ENCODE peak calls at places on chromosomes 4 and X, in five cellular contexts. One of them, this sample, is unnamed. For H3K36me3 and H3K4me1, the result is how much of the 10 kb centered on the place peaks cover.

GRCh38 chr4:74320559-74321118 is 12.4 kb downstream of the EPGN start:
- DNase-seq in endothelial cell of umbilical vein: peak
- DNase-seq in PC-9: peak
- DNase-seq in left ventricle myocardium inferior: no peak
- DNase-seq in Karpas-422: peak
- DNase-seq in this sample: no peak

GRCh38 chr4:38605794-38606586 is 58.0 kb upstream of the KLF3 start:
- DNase-seq in left ventricle myocardium inferior: no peak
- DNase-seq in endothelial cell of umbilical vein: no peak
- DNase-seq in Karpas-422: no peak
- DNase-seq in PC-9: no peak
- DNase-seq in this sample: no peak

GRCh38 chr4:187811586-187811985 is 184.0 kb upstream of the ZFP42 start:
- DNase-seq in left ventricle myocardium inferior: no peak
- DNase-seq in PC-9: no peak
- DNase-seq in endothelial cell of umbilical vein: no peak
- DNase-seq in Karpas-422: no peak
- DNase-seq in this sample: no peak

GRCh38 chr4:137664055-137664405 is 131.7 kb upstream of the PCDH18 start:
- DNase-seq in PC-9: no peak
- DNase-seq in endothelial cell of umbilical vein: peak
- DNase-seq in Karpas-422: no peak
- DNase-seq in left ventricle myocardium inferior: no peak
- DNase-seq in this sample: no peak

GRCh38 chr4:108168672-108169562 is at the start of gene LEF1:
- DNase-seq in endothelial cell of umbilical vein: peak
- DNase-seq in PC-9: peak
- DNase-seq in left ventricle myocardium inferior: no peak
- DNase-seq in Karpas-422: no peak
- DNase-seq in this sample: no peak

GRCh38 chr4:21790437-21791029 is 158.0 kb downstream of the KCNIP4 start:
- DNase-seq in Karpas-422: peak
- DNase-seq in left ventricle myocardium inferior: no peak
- DNase-seq in PC-9: no peak
- DNase-seq in endothelial cell of umbilical vein: peak
- DNase-seq in this sample: no peak

GRCh38 chr4:136763844-136764446 is 768.3 kb downstream of the PCDH18 start:
- DNase-seq in PC-9: no peak
- DNase-seq in endothelial cell of umbilical vein: no peak
- DNase-seq in Karpas-422: no peak
- DNase-seq in left ventricle myocardium inferior: no peak
- DNase-seq in this sample: no peak

GRCh38 chr4:86376850-86377249 is 17.0 kb upstream of the MAPK10 start:
- DNase-seq in left ventricle myocardium inferior: no peak
- DNase-seq in PC-9: no peak
- DNase-seq in Karpas-422: no peak
- DNase-seq in endothelial cell of umbilical vein: no peak
- DNase-seq in this sample: no peak

GRCh38 chr4:188812644-188813043 is 673.4 kb downstream of the TRIML1 start:
- DNase-seq in PC-9: no peak
- DNase-seq in endothelial cell of umbilical vein: no peak
- DNase-seq in Karpas-422: no peak
- DNase-seq in left ventricle myocardium inferior: no peak
- DNase-seq in this sample: no peak

GRCh38 chr4:72119946-72120345 is 88.1 kb downstream of the NPFFR2 start:
- DNase-seq in PC-9: peak
- DNase-seq in endothelial cell of umbilical vein: no peak
- DNase-seq in Karpas-422: no peak
- DNase-seq in left ventricle myocardium inferior: no peak
- DNase-seq in this sample: no peak

GRCh38 chrX:133838761-133839676 is 146.4 kb downstream of the GPC3 start:
- DNase-seq in PC-9: peak
- DNase-seq in endothelial cell of umbilical vein: peak
- DNase-seq in left ventricle myocardium inferior: no peak
- DNase-seq in Karpas-422: peak
- DNase-seq in this sample: no peak

GRCh38 chr4:85783483-85783882 is 308.5 kb downstream of the ARHGAP24 start:
- DNase-seq in left ventricle myocardium inferior: no peak
- DNase-seq in PC-9: no peak
- DNase-seq in Karpas-422: no peak
- DNase-seq in endothelial cell of umbilical vein: peak
- DNase-seq in this sample: no peak

GRCh38 chr4:76547167-76547760 is 112.2 kb downstream of the SHROOM3 start:
- DNase-seq in Karpas-422: no peak
- DNase-seq in left ventricle myocardium inferior: no peak
- DNase-seq in endothelial cell of umbilical vein: no peak
- DNase-seq in PC-9: no peak
- DNase-seq in this sample: no peak

DNA sequence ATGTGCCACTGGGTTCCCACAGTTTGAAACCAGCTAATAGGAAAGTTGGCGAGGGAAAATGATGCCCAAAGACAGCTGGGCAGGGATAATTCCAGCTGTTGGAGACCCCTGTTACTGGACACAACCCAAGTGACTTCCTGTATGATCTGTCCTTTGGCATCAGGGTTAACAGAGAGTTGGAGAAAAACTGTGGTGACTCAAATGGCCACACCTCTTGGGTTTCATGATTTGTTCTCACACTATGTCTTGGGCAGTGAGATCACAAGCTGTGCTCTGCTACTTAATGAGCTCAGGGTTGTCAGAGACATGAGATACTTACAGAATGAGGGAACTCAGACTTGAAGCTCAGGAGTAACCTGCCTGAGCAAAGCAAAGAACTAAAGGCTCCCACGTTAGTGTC is 3.9 kb downstream of the FGF16 start:
- DNase-seq in Karpas-422: no peak
- DNase-seq in left ventricle myocardium inferior: no peak
- DNase-seq in endothelial cell of umbilical vein: peak
- DNase-seq in PC-9: no peak
- DNase-seq in this sample: no peak
- H3K36me3 ChIP-seq in Karpas-422: under half
- H3K36me3 ChIP-seq in left ventricle myocardium inferior: under half
- H3K36me3 ChIP-seq in endothelial cell of umbilical vein: under half
- H3K36me3 ChIP-seq in PC-9: under half
- H3K36me3 ChIP-seq in this sample: under half

DNA sequence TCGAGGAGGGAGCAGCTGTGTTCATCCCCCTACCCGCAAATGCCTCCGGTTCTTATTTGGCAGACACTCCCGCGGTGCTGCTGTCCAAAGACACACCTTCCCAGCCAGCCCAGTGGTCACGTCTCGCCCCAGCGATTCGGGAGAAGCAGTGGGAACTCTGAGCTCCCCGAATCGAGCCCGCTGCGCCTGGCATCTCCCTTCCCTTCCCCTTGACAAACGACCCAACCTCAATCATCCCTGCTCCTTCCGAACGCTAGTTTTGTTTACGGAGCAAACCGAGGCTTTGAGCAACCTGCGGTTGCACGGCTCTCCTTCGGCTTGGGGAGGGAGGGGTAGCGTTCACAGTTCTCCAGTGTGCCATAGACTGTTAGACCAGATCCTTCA is 299 bp upstream of the FRMPD4 start:
- DNase-seq in endothelial cell of umbilical vein: no peak
- DNase-seq in Karpas-422: no peak
- DNase-seq in PC-9: no peak
- DNase-seq in left ventricle myocardium inferior: no peak
- DNase-seq in this sample: no peak
- H3K4me3 ChIP-seq in endothelial cell of umbilical vein: no peak
- H3K4me3 ChIP-seq in Karpas-422: no peak
- H3K4me3 ChIP-seq in PC-9: no peak
- H3K4me3 ChIP-seq in left ventricle myocardium inferior: peak
- H3K4me3 ChIP-seq in this sample: no peak

DNA sequence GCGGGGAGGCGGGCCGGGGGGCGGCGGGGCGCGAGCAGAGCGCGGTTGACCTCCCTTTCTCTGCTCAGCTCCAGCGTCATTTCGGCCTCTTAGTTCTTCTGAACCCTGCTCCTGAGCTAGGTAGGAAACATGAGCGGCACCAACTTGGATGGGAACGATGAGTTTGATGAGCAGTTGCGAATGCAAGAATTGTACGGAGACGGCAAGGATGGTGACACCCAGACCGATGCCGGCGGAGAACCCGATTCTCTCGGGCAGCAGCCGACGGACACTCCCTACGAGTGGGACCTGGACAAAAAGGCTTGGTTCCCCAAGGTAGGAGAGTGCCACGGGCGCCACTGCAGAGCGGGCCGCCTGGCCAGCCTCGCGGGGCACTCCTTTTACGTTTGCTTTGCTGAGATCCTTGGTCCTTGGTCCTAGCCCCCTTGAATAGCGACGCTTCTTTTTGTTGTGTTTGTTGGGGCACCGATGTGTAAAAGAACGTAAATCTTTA is at the start of gene HTATSF1:
- DNase-seq in endothelial cell of umbilical vein: peak
- DNase-seq in Karpas-422: peak
- DNase-seq in PC-9: no peak
- DNase-seq in left ventricle myocardium inferior: no peak
- DNase-seq in this sample: no peak
- H3K4me1 ChIP-seq in endothelial cell of umbilical vein: under half
- H3K4me1 ChIP-seq in Karpas-422: under half
- H3K4me1 ChIP-seq in PC-9: under half
- H3K4me1 ChIP-seq in left ventricle myocardium inferior: under half
- H3K4me1 ChIP-seq in this sample: under half

GRCh38 chr4:73131281-73131680 is 61.8 kb upstream of the COX18 start:
- DNase-seq in endothelial cell of umbilical vein: no peak
- DNase-seq in left ventricle myocardium inferior: no peak
- DNase-seq in Karpas-422: no peak
- DNase-seq in PC-9: no peak
- DNase-seq in this sample: no peak

GRCh38 chr4:73139991-73140390 is 70.5 kb upstream of the COX18 start:
- DNase-seq in endothelial cell of umbilical vein: no peak
- DNase-seq in Karpas-422: no peak
- DNase-seq in left ventricle myocardium inferior: no peak
- DNase-seq in PC-9: no peak
- DNase-seq in this sample: no peak

GRCh38 chr4:73139245-73139644 is 69.7 kb upstream of the COX18 start:
- DNase-seq in endothelial cell of umbilical vein: no peak
- DNase-seq in PC-9: no peak
- DNase-seq in left ventricle myocardium inferior: no peak
- DNase-seq in Karpas-422: no peak
- DNase-seq in this sample: no peak

GRCh38 chr4:73133784-73134183 is 64.3 kb upstream of the COX18 start:
- DNase-seq in Karpas-422: no peak
- DNase-seq in PC-9: no peak
- DNase-seq in left ventricle myocardium inferior: no peak
- DNase-seq in endothelial cell of umbilical vein: no peak
- DNase-seq in this sample: no peak

GRCh38 chr4:73137121-73137520 is 67.6 kb upstream of the COX18 start:
- DNase-seq in PC-9: no peak
- DNase-seq in Karpas-422: no peak
- DNase-seq in endothelial cell of umbilical vein: no peak
- DNase-seq in left ventricle myocardium inferior: no peak
- DNase-seq in this sample: no peak
- H3K36me3 ChIP-seq in PC-9: under half
- H3K36me3 ChIP-seq in Karpas-422: half or more
- H3K36me3 ChIP-seq in endothelial cell of umbilical vein: under half
- H3K36me3 ChIP-seq in left ventricle myocardium inferior: half or more
- H3K36me3 ChIP-seq in this sample: half or more

GRCh38 chrX:100643943-100644587 is at the start of gene SRPX2:
- DNase-seq in endothelial cell of umbilical vein: peak
- DNase-seq in PC-9: peak
- DNase-seq in Karpas-422: no peak
- DNase-seq in left ventricle myocardium inferior: peak
- DNase-seq in this sample: peak

GRCh38 chrX:100647095-100647494 is 3.1 kb downstream of the SRPX2 start:
- DNase-seq in left ventricle myocardium inferior: no peak
- DNase-seq in PC-9: no peak
- DNase-seq in Karpas-422: peak
- DNase-seq in endothelial cell of umbilical vein: peak
- DNase-seq in this sample: peak

GRCh38 chrX:100643212-100643611 is 787 bp upstream of the SRPX2 start:
- DNase-seq in endothelial cell of umbilical vein: no peak
- DNase-seq in Karpas-422: no peak
- DNase-seq in left ventricle myocardium inferior: no peak
- DNase-seq in PC-9: no peak
- DNase-seq in this sample: no peak

GRCh38 chrX:100647739-100648138 is 3.7 kb downstream of the SRPX2 start:
- DNase-seq in endothelial cell of umbilical vein: peak
- DNase-seq in left ventricle myocardium inferior: no peak
- DNase-seq in Karpas-422: no peak
- DNase-seq in PC-9: no peak
- DNase-seq in this sample: no peak

GRCh38 chrX:100645106-100645505 is 1.1 kb downstream of the SRPX2 start:
- DNase-seq in left ventricle myocardium inferior: no peak
- DNase-seq in Karpas-422: no peak
- DNase-seq in PC-9: peak
- DNase-seq in endothelial cell of umbilical vein: peak
- DNase-seq in this sample: no peak
- H3K4me3 ChIP-seq in left ventricle myocardium inferior: peak
- H3K4me3 ChIP-seq in Karpas-422: no peak
- H3K4me3 ChIP-seq in PC-9: peak
- H3K4me3 ChIP-seq in endothelial cell of umbilical vein: peak
- H3K4me3 ChIP-seq in this sample: peak

GRCh38 chrX:127300511-127300910 is 481.0 kb downstream of the PRR32 start:
- DNase-seq in left ventricle myocardium inferior: no peak
- DNase-seq in Karpas-422: no peak
- DNase-seq in PC-9: no peak
- DNase-seq in endothelial cell of umbilical vein: no peak
- DNase-seq in this sample: no peak

GRCh38 chrX:127306262-127306661 is 486.7 kb downstream of the PRR32 start:
- DNase-seq in Karpas-422: no peak
- DNase-seq in left ventricle myocardium inferior: no peak
- DNase-seq in endothelial cell of umbilical vein: no peak
- DNase-seq in PC-9: no peak
- DNase-seq in this sample: no peak

GRCh38 chrX:127305013-127305412 is 485.5 kb downstream of the PRR32 start:
- DNase-seq in left ventricle myocardium inferior: no peak
- DNase-seq in endothelial cell of umbilical vein: no peak
- DNase-seq in PC-9: no peak
- DNase-seq in Karpas-422: no peak
- DNase-seq in this sample: no peak

GRCh38 chrX:127302841-127303240 is 483.3 kb downstream of the PRR32 start:
- DNase-seq in PC-9: no peak
- DNase-seq in left ventricle myocardium inferior: no peak
- DNase-seq in endothelial cell of umbilical vein: no peak
- DNase-seq in Karpas-422: no peak
- DNase-seq in this sample: no peak
- H3K4me1 ChIP-seq in PC-9: under half
- H3K4me1 ChIP-seq in left ventricle myocardium inferior: under half
- H3K4me1 ChIP-seq in endothelial cell of umbilical vein: under half
- H3K4me1 ChIP-seq in Karpas-422: under half
- H3K4me1 ChIP-seq in this sample: under half

DNA sequence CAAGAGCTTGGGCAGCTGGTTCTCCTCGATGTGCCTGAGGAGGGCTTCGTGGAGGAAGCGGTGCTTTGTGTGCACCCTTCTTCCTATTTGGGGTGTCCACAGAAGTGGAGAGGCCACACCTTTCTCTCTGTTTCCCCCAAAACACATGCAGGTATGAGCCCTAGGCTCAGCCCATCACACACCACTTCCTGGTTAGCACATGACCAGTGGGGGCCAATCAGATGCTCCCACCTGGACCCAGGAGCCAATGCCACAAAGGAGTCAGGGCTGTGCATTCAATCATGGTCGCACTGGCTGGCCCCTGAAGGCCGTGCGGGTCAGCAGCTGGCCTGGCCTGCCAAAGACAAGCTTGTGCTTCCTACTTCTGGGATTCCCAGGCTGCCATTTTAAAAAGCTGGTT is 51.4 kb downstream of the PPP2R2C start:
- DNase-seq in Karpas-422: no peak
- DNase-seq in left ventricle myocardium inferior: no peak
- DNase-seq in endothelial cell of umbilical vein: no peak
- DNase-seq in PC-9: no peak
- DNase-seq in this sample: no peak
- H3K36me3 ChIP-seq in Karpas-422: under half
- H3K36me3 ChIP-seq in left ventricle myocardium inferior: under half
- H3K36me3 ChIP-seq in endothelial cell of umbilical vein: under half
- H3K36me3 ChIP-seq in PC-9: under half
- H3K36me3 ChIP-seq in this sample: under half